ENCODE peak calls at places on chromosomes 12 and 14, in eight cellular contexts. P is HCT116, Z is upper lobe of left lung, F is stomach, C is suprapubic skin, R is GM12878, Q is transverse colon, M is H1. D is an unnamed sample.

GRCh38 chr14:67673451-67673850 is 981 bp downstream of the VTI1B start:
- DNase-seq in Z (no peak), R (no peak), C (no peak), Q (no peak), M (no peak), F (no peak), P (no peak), D (no peak)

GRCh38 chr14:100271247-100271939 is 32.4 kb downstream of the YY1 start:
- DNase-seq in Z (no peak), F (peak; percentile 68), M (no peak), Q (peak; percentile 72), R (no peak), P (no peak), C (no peak), D (no peak)

GRCh38 chr12:131963381-131963780 is 13.6 kb downstream of the EP400 start:
- DNase-seq in F (no peak), P (no peak), R (no peak), Z (no peak), Q (no peak), C (no peak), M (no peak), D (no peak)

GRCh38 chr12:3473171-3473570 is 17.8 kb upstream of the PRMT8 start:
- DNase-seq in M (no peak), Q (no peak), P (no peak), R (no peak), C (no peak), Z (no peak), F (no peak), D (no peak)

GRCh38 chr14:33184587-33184986 is 245.9 kb downstream of the NPAS3 start:
- DNase-seq in F (no peak), R (no peak), Q (no peak), C (no peak), Z (no peak), P (no peak), M (no peak), D (no peak)

GRCh38 chr12:104890463-104891096 is 67.5 kb downstream of the SLC41A2 start:
- DNase-seq in C (no peak), R (no peak), Z (no peak), Q (no peak), F (no peak), M (no peak), P (no peak), D (no peak)

GRCh38 chr12:26936559-26937442 is 980 bp downstream of the INTS13 start:
- DNase-seq in Z (no peak), Q (no peak), R (no peak), M (no peak), P (no peak), C (no peak), F (no peak), D (no peak)

GRCh38 chr14:47539065-47539464 is 136.3 kb downstream of the MDGA2 start:
- DNase-seq in Q (no peak), F (no peak), Z (no peak), M (peak; percentile 5), C (no peak), P (no peak), R (no peak), D (no peak)

GRCh38 chr14:103140316-103141109 is 17.3 kb downstream of the TNFAIP2 start:
- DNase-seq in Q (no peak), F (no peak), P (no peak), Z (no peak), M (no peak), C (no peak), R (peak; percentile 94), D (no peak)

GRCh38 chr14:34190746-34191145 is 239.9 kb upstream of the EGLN3 start:
- DNase-seq in M (no peak), F (no peak), R (no peak), P (no peak), Z (no peak), C (no peak), Q (no peak), D (no peak)

GRCh38 chr12:110104188-110104969 is 19.8 kb upstream of the IFT81 start:
- DNase-seq in R (no peak), M (no peak), C (no peak), Z (no peak), Q (no peak), P (no peak), F (no peak), D (no peak)

GRCh38 chr14:68814376-68815287 is 21.8 kb upstream of the ZFP36L1 start:
- DNase-seq in F (no peak), Q (peak; percentile 59), M (no peak), P (no peak), Z (no peak), C (no peak), R (peak; percentile 84), D (no peak)

GRCh38 chr14:50955373-50956043 is 11.2 kb upstream of the PYGL start:
- DNase-seq in C (peak; percentile 74), F (no peak), Q (peak; percentile 77), M (no peak), Z (no peak), P (peak; percentile 95), R (no peak), D (peak; percentile 67)

GRCh38 chr12:19597304-19598066 is 158.2 kb downstream of the AEBP2 start:
- DNase-seq in Z (no peak), R (no peak), C (no peak), M (no peak), Q (no peak), P (no peak), F (no peak), D (no peak)

GRCh38 chr14:104520620-104521410 is 58.7 kb upstream of the C14orf180 start:
- DNase-seq in M (no peak), C (no peak), Q (no peak), R (no peak), Z (no peak), P (no peak), F (peak; percentile 9), D (no peak)

GRCh38 chr12:113385282-113385882 is 18.3 kb downstream of the SDS start:
- DNase-seq in Q (no peak), C (no peak), M (no peak), R (peak; percentile 7), Z (no peak), P (no peak), F (no peak), D (no peak)

GRCh38 chr14:47044841-47045240 is 393.3 kb upstream of the RPL10L start:
- DNase-seq in Q (no peak), F (peak; percentile 27), C (no peak), R (no peak), P (no peak), Z (no peak), M (peak; percentile 39), D (no peak)

GRCh38 chr14:39176263-39177167 is 1.5 kb downstream of the PNN start:
- DNase-seq in C (no peak), R (no peak), Q (no peak), P (no peak), Z (no peak), F (no peak), M (no peak), D (no peak)

GRCh38 chr12:4910502-4911315 is 1.0 kb downstream of the KCNA1 start:
- DNase-seq in F (no peak), C (no peak), Q (no peak), M (no peak), Z (peak; percentile 46), P (no peak), R (no peak), D (no peak)

GRCh38 chr14:35701531-35701930 is 107.6 kb downstream of the RALGAPA1 start:
- DNase-seq in R (no peak), F (no peak), P (no peak), Q (no peak), Z (no peak), C (no peak), M (no peak), D (no peak)

GRCh38 chr12:65756956-65757511 is 67.2 kb upstream of the HMGA2 start:
- DNase-seq in M (no peak), C (no peak), Z (no peak), P (no peak), Q (no peak), R (peak; percentile 87), F (no peak), D (no peak)

GRCh38 chr12:85509857-85510256 is 229.8 kb downstream of the ALX1 start:
- DNase-seq in F (no peak), C (no peak), R (peak; percentile 30), Q (no peak), Z (no peak), P (no peak), M (no peak), D (no peak)

GRCh38 chr12:31589896-31590729 is 823 bp downstream of the DENND5B start:
- DNase-seq in Q (peak; percentile 79), F (peak; percentile 76), Z (peak; percentile 92), C (peak; percentile 83), R (no peak), P (peak; percentile 36), M (no peak), D (peak; percentile 57)

GRCh38 chr14:32545109-32545857 is 216.2 kb downstream of the AKAP6 start:
- DNase-seq in Q (no peak), M (no peak), F (no peak), Z (no peak), C (no peak), P (no peak), R (no peak), D (no peak)

GRCh38 chr12:26524862-26525465 is 308.0 kb downstream of the ITPR2 start:
- DNase-seq in Q (peak; percentile 10), P (peak; percentile 23), R (no peak), C (no peak), M (no peak), Z (no peak), F (no peak), D (no peak)

GRCh38 chr14:55579724-55580400 is at the start of gene KTN1:
- DNase-seq in M (no peak), C (peak; percentile 82), F (peak; percentile 86), R (no peak), Q (peak; percentile 89), Z (peak; percentile 97), P (peak; percentile 48), D (peak; percentile 75)
- TF ChIP-seq POLR2AphosphoS5 in M (no peak), C (no peak), F (no peak), R (peak; percentile 30), Q (peak; percentile 45), Z (no peak), P (peak; percentile 63), D (no peak)

DNA sequence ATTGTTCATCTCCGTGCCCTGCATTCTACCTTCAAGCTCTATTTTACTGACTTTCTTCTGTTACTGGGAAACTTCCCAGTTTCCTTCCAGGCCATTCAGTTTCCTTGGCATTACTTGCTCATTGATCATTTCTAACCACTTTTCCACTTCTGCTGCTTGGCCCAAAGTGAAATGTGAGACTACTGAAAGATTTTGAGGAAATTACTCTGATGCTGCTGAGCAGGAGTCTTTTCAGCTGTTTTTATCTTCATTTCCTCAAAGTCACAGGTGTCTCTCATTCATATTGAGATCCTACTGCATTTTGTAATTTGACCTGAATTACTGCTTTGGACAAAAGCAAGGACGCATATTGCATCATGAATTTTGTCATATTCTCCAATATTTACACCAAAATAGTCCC is 26.4 kb upstream of the DBX2 start:
- DNase-seq in M (no peak), C (no peak), P (no peak), F (no peak), Z (no peak), R (no peak), Q (no peak), D (no peak)
- H3K4me3 ChIP-seq in M (no peak overlapping the region), C (no peak overlapping the region), P (no peak overlapping the region), F (no peak overlapping the region), Z (no peak overlapping the region), R (no peak overlapping the region), Q (no peak overlapping the region), D (no peak overlapping the region)

GRCh38 chr12:122747224-122748175 is 5.1 kb upstream of the DENR start:
- DNase-seq in Z (no peak), C (no peak), Q (no peak), F (no peak), P (no peak), R (no peak), M (no peak), D (no peak)
- TF ChIP-seq POLR2AphosphoS5 in Z (no peak), C (no peak), Q (no peak), F (no peak), P (no peak), R (no peak), M (no peak), D (no peak)

GRCh38 chr12:77591959-77592358 is 238.7 kb upstream of the NAV3 start:
- DNase-seq in Q (no peak), F (no peak), Z (no peak), P (no peak), M (no peak), C (no peak), R (no peak), D (no peak)
- H3K4me3 ChIP-seq in Q (no peak overlapping the region), F (no peak overlapping the region), Z (no peak overlapping the region), P (no peak overlapping the region), M (no peak overlapping the region), C (no peak overlapping the region), R (no peak overlapping the region), D (no peak overlapping the region)